ENCODE peak calls at places on chromosomes 16 and 17, in nine cellular contexts. A is cardiac muscle cell; T is hepatocyte; N is GM23338; Y is CD8-positive, alpha-beta memory T cell; M is A549; G is stomach; I is testis; R is iPS DF 6.9. L is an unnamed sample. For H3K4me1, the result is how much of the 10 kb centered on the place peaks cover.

GRCh38 chr17:78748730-78749317 is 33.2 kb downstream of the CYTH1 start:
- DNase-seq in A (no peak), T (no peak), N (no peak), Y (peak), M (no peak), G (peak), I (peak), R (no peak), L (peak)

GRCh38 chr16:66298571-66299120 is 67.8 kb upstream of the CDH5 start:
- DNase-seq in A (no peak), T (no peak), N (no peak), Y (no peak), M (no peak), G (no peak), I (no peak), R (no peak), L (no peak)

GRCh38 chr16:16150117-16150877 is 73.0 kb downstream of the ABCC6 start:
- DNase-seq in A (no peak), T (peak), N (peak), Y (no peak), M (no peak), G (no peak), I (peak), R (no peak), L (no peak)

GRCh38 chr17:41329279-41329925 is 13.9 kb upstream of the KRTAP17-1 start:
- DNase-seq in A (peak), T (peak), N (peak), Y (no peak), M (peak), G (peak), I (peak), R (peak), L (no peak)

GRCh38 chr17:81036128-81036891 is 1.4 kb downstream of the BAIAP2 start:
- DNase-seq in A (no peak), T (no peak), N (no peak), Y (no peak), M (no peak), G (no peak), I (no peak), R (no peak), L (no peak)

GRCh38 chr16:53482123-53482522 is 20.9 kb downstream of the AKTIP start:
- DNase-seq in A (no peak), T (no peak), N (no peak), Y (no peak), M (no peak), G (no peak), I (no peak), R (no peak), L (no peak)

GRCh38 chr17:42598905-42599304 is 10.3 kb downstream of the RETREG3 start:
- DNase-seq in A (no peak), T (no peak), N (no peak), Y (no peak), M (no peak), G (peak), I (no peak), R (no peak), L (no peak)

GRCh38 chr16:68460067-68460466 is 11.8 kb upstream of the SMPD3 start:
- DNase-seq in A (no peak), T (no peak), N (no peak), Y (no peak), M (no peak), G (no peak), I (no peak), R (no peak), L (no peak)

GRCh38 chr16:117381-118365 is 20.8 kb downstream of the NPRL3 start:
- DNase-seq in A (peak), T (peak), N (peak), Y (peak), M (peak), G (peak), I (peak), R (peak), L (peak)

GRCh38 chr17:45096926-45097325 is 35.4 kb downstream of the PLCD3 start:
- DNase-seq in A (no peak), T (peak), N (no peak), Y (no peak), M (no peak), G (no peak), I (no peak), R (no peak), L (no peak)

GRCh38 chr16:27526169-27526568 is 23.5 kb downstream of the GTF3C1 start:
- DNase-seq in A (peak), T (peak), N (no peak), Y (no peak), M (peak), G (peak), I (peak), R (no peak), L (no peak)

GRCh38 chr16:88306860-88307545 is 75.8 kb upstream of the ZNF469 start:
- DNase-seq in A (no peak), T (peak), N (no peak), Y (no peak), M (no peak), G (no peak), I (peak), R (no peak), L (no peak)

GRCh38 chr16:69270395-69270794 is 40.8 kb upstream of the VPS4A start:
- DNase-seq in A (no peak), T (no peak), N (no peak), Y (no peak), M (no peak), G (no peak), I (no peak), R (no peak), L (no peak)

GRCh38 chr16:3157229-3158013 is 22.6 kb downstream of the ZNF213 start:
- DNase-seq in A (no peak), T (peak), N (peak), Y (peak), M (peak), G (peak), I (peak), R (no peak), L (peak)

GRCh38 chr16:50814541-50814940 is 72.7 kb downstream of the CYLD start:
- DNase-seq in A (no peak), T (no peak), N (no peak), Y (no peak), M (no peak), G (no peak), I (no peak), R (no peak), L (no peak)

GRCh38 chr17:45222994-45223540 is 1.4 kb downstream of the FMNL1 start:
- DNase-seq in A (no peak), T (no peak), N (no peak), Y (no peak), M (no peak), G (no peak), I (no peak), R (no peak), L (no peak)

GRCh38 chr17:47694018-47694817 is at the start of gene TBKBP1:
- DNase-seq in A (peak), T (peak), N (peak), Y (peak), M (peak), G (no peak), I (peak), R (no peak), L (peak)

GRCh38 chr17:42686520-42687137 is 4.3 kb downstream of the CNTNAP1 start:
- DNase-seq in A (no peak), T (no peak), N (no peak), Y (no peak), M (no peak), G (no peak), I (no peak), R (no peak), L (no peak)

GRCh38 chr16:23962001-23962400 is 126.2 kb downstream of the PRKCB start:
- DNase-seq in A (no peak), T (no peak), N (no peak), Y (no peak), M (no peak), G (no peak), I (no peak), R (no peak), L (no peak)

GRCh38 chr17:32875904-32876413 is 965 bp downstream of the MYO1D start:
- DNase-seq in A (no peak), T (no peak), N (no peak), Y (no peak), M (no peak), G (no peak), I (no peak), R (no peak), L (no peak)

GRCh38 chr17:72489273-72489641 is 368.4 kb downstream of the SOX9 start:
- DNase-seq in A (no peak), T (no peak), N (no peak), Y (no peak), M (no peak), G (no peak), I (no peak), R (no peak), L (no peak)

GRCh38 chr17:44044092-44044491 is 22.4 kb downstream of the LSM12 start:
- DNase-seq in A (no peak), T (no peak), N (no peak), Y (no peak), M (no peak), G (no peak), I (no peak), R (no peak), L (no peak)

GRCh38 chr17:47180337-47180736 is 8.8 kb downstream of the CDC27 start:
- DNase-seq in A (no peak), T (no peak), N (no peak), Y (no peak), M (no peak), G (no peak), I (no peak), R (no peak), L (no peak)

GRCh38 chr17:57482657-57483056 is 226.3 kb downstream of the MSI2 start:
- DNase-seq in A (no peak), T (no peak), N (no peak), Y (no peak), M (no peak), G (no peak), I (no peak), R (no peak), L (no peak)

GRCh38 chr17:57478851-57479250 is 222.5 kb downstream of the MSI2 start:
- DNase-seq in A (no peak), T (no peak), N (no peak), Y (no peak), M (no peak), G (no peak), I (no peak), R (no peak), L (no peak)

GRCh38 chr17:57481901-57482300 is 225.6 kb downstream of the MSI2 start:
- DNase-seq in A (no peak), T (peak), N (no peak), Y (no peak), M (peak), G (no peak), I (peak), R (no peak), L (no peak)

GRCh38 chr17:57478433-57478832 is 222.1 kb downstream of the MSI2 start:
- DNase-seq in A (no peak), T (no peak), N (no peak), Y (no peak), M (no peak), G (no peak), I (peak), R (no peak), L (no peak)

GRCh38 chr17:57480438-57481196 is 224.3 kb downstream of the MSI2 start:
- DNase-seq in A (peak), T (no peak), N (no peak), Y (no peak), M (no peak), G (no peak), I (no peak), R (no peak), L (no peak)
- H3K4me1 ChIP-seq in A (under half), T (under half), N (under half), Y (under half), M (under half), G (under half), I (under half), R (under half), L (under half)

GRCh38 chr16:11254913-11255736 is 879 bp downstream of the SOCS1 start:
- DNase-seq in A (peak), T (peak), N (no peak), Y (peak), M (peak), G (peak), I (peak), R (no peak), L (peak)

GRCh38 chr16:11253009-11253994 is 2.7 kb downstream of the SOCS1 start:
- DNase-seq in A (no peak), T (no peak), N (no peak), Y (peak), M (no peak), G (no peak), I (no peak), R (no peak), L (peak)

GRCh38 chr16:11252482-11252931 is 3.5 kb downstream of the SOCS1 start:
- DNase-seq in A (no peak), T (no peak), N (no peak), Y (no peak), M (no peak), G (no peak), I (no peak), R (no peak), L (no peak)

GRCh38 chr16:11255737-11256656 is at the start of gene SOCS1:
- DNase-seq in A (peak), T (peak), N (peak), Y (peak), M (peak), G (peak), I (peak), R (no peak), L (peak)

DNA sequence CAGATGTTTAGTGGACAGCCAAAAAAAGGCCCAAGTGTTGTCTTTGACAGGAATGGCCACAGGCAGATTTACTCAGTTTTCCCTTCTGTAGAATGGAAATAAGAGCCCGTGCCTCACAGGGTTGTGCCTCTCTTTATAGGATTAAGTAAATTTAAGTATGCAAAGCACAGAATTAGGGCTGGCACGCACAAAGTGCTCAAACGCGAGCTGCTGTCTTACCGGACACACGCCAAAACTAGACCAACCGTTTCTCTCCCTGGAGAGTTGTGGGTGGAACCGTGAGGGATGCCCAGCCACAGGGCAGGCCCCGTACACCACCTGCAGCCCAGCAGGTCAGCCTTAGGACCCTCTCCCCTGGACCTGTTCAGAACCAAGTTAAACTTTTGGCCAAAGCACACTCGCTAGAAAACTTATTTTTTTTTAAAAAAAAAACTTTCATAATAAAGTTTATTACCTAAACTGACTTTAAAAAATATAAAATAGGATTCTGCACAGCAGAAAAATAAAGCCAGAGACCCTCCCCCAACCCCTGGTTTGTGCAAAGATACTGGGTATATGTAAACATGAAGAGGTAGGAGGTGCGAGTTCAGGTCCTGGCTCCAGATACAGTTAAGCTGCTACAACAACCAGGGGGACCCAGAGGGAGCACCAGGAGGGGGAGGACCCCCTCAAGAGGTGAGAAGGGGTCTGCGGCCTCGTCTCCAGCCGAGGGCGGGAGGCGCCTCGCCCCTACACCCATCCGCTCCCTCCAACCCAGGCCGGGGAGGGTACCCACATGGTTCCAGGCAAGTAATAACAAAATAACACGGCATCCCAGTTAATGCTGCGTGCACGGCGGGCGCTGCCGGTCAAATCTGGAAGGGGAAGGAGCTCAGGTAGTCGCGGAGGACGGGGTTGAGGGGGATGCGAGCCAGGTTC is 1.8 kb downstream of the SOCS1 start:
- DNase-seq in A (no peak), T (no peak), N (no peak), Y (no peak), M (no peak), G (no peak), I (no peak), R (no peak), L (no peak)
- H3K4me3 ChIP-seq in A (peak), T (peak), N (peak), Y (peak), M (peak), G (peak), I (peak), R (peak), L (peak)

DNA sequence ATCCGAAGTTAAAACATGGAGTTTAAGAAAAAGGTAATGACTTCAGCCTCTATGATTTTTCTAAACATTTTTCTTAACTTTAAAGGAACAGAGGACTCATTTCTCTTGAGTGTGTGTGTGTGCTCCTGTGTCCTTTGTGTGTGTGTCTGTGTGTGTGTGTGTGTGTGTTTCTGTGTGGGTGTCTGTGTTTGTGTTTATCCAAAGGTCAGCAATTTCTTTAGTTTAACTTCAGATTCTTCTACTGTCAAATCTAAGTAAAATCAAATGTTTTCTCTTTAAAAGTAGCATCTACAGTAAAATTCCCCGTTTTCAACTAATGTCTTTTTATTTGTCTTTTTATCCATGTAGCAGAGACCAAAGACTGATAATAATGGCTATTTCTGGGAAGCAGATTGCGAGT is 31.8 kb downstream of the HSBP1 start:
- DNase-seq in A (no peak), T (no peak), N (no peak), Y (no peak), M (no peak), G (no peak), I (no peak), R (no peak), L (no peak)
- H3K4me1 ChIP-seq in A (under half), T (under half), N (half or more), Y (under half), M (under half), G (under half), I (under half), R (under half), L (under half)

GRCh38 chr17:3968886-3969524 is 4.8 kb upstream of the ATP2A3 start:
- DNase-seq in A (no peak), T (no peak), N (no peak), Y (no peak), M (no peak), G (no peak), I (no peak), R (no peak), L (no peak)

GRCh38 chr17:3964203-3965122 is at the start of gene ATP2A3:
- DNase-seq in A (peak), T (peak), N (peak), Y (peak), M (no peak), G (peak), I (no peak), R (no peak), L (peak)

GRCh38 chr17:3965123-3965800 is 1.0 kb upstream of the ATP2A3 start:
- DNase-seq in A (peak), T (peak), N (peak), Y (peak), M (peak), G (peak), I (peak), R (no peak), L (peak)

GRCh38 chr17:3968017-3968416 is 3.8 kb upstream of the ATP2A3 start:
- DNase-seq in A (no peak), T (no peak), N (no peak), Y (no peak), M (no peak), G (no peak), I (no peak), R (no peak), L (no peak)

DNA sequence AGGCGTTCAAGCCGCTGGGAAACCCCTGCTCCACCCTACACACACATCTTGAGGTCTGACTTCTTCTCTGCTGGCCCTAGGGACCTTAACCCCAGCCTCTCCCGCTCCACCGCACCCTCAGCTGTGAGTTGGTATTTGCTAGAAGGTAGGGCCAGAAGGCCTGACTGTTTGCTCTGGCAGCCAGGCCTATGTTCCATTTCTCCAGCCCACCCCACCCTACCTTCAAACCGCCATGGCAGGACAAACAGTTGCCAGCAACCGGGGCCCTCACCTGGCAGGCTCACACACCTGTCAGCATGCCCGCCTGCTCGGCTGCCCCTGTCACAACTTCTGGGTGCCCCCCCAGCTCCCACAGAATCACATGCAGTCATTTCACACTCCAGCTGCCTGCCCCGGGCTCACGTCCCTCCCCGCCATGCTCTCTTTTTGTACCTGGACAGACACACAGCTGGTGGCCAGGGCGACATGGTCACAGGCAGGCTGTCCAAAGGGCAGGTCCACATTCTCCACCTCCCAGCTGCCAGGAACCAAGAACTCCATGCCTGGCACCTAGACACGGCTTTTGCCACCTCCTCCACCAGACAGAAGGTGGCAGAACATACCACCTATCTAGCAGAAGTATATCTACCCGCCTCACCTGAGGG is 2.6 kb upstream of the ATP2A3 start:
- DNase-seq in A (no peak), T (no peak), N (no peak), Y (no peak), M (no peak), G (peak), I (no peak), R (no peak), L (no peak)
- H3K4me3 ChIP-seq in A (no peak), T (no peak), N (no peak), Y (no peak), M (no peak), G (no peak), I (no peak), R (no peak), L (no peak)

DNA sequence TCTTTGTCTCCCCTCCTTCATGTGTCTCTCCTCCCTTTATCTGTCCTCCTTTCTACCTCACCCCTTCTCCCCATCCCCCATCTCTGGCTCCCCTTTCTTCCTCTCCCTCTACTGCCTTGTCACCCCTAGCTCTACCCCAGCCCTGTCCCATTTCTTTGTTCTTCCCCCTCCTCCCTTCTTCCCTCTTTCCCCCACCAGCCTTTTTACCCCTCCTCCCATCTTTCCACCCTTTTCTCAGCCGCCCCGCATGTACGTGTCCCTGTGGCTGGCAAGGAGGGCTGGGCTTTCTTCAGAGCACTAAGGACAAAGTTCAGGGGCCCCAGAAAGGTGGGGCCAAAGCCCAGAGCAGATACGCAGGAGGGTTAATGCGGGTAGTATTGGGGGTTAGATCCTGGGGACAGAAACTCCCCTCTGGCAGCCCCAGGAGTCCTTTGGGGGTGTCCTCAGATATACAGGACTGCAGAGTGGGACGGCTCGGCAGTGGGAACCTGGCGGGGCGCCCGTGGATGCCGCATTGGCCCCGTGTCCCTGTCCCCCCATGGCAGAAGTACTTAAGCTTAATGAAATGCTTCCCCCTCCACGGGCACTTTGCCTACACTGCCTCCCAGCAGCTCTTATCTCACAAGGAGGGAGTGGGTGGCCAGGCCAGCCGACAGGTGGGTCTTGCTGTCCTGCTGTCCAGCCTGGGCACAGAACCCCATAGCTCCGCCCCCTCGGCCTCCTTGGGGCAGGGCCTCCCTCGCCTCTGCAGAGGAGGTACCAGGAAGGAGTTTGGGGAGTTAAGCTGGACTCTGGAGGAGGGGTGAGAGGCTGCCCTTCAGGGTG is 8.3 kb downstream of the THRA start:
- DNase-seq in A (no peak), T (peak), N (peak), Y (no peak), M (peak), G (peak), I (peak), R (no peak), L (no peak)
- H3K4me1 ChIP-seq in A (half or more), T (half or more), N (half or more), Y (half or more), M (half or more), G (half or more), I (half or more), R (under half), L (half or more)

GRCh38 chr17:38416840-38417209 is 11.4 kb upstream of the ARHGAP23 start:
- DNase-seq in A (no peak), T (no peak), N (no peak), Y (no peak), M (no peak), G (no peak), I (peak), R (no peak), L (no peak)
- H3K4me3 ChIP-seq in A (no peak), T (no peak), N (no peak), Y (no peak), M (no peak), G (no peak), I (no peak), R (no peak), L (no peak)

L was measured in CD4-positive, CD25-positive, alpha-beta regulatory T cell.